ENCODE peak calls at places on chromosome 3, in nine cellular contexts. F is NCI-H460; W is T-helper 2 cell; P is T-helper 17 cell; S is effector memory CD4-positive, alpha-beta T cell; N is AG08395; A is NCI-H748 treated with DMSO at 0.1 percent for 48 hours; J is EH; R is NCI-H1436. I is an unnamed sample.
A peak's percentile ranks its signal among the peaks of the same experiment; 100 is the strongest.

GRCh38 chr3:151314132-151314531 is 2.5 kb downstream of the GPR87 start:
- DNase-seq in J (no peak), N (no peak), S (no peak), W (no peak), P (no peak), A (no peak), R (no peak), F (no peak), I (no peak)

GRCh38 chr3:59385547-59385946 is 335.7 kb upstream of the CFAP20DC start:
- DNase-seq in W (no peak), F (no peak), P (no peak), A (no peak), R (no peak), N (no peak), J (no peak), S (no peak), I (no peak)

GRCh38 chr3:97882975-97883598 is 61.3 kb downstream of the CRYBG3 start:
- DNase-seq in J (peak; percentile 65), S (no peak), F (no peak), N (peak; percentile 28), A (no peak), W (peak; percentile 84), P (no peak), R (no peak), I (no peak)

GRCh38 chr3:136543385-136543784 is 208.8 kb downstream of the STAG1 start:
- DNase-seq in S (no peak), N (peak; percentile 5), R (no peak), A (no peak), J (peak; percentile 41), F (no peak), P (no peak), W (no peak), I (no peak)

GRCh38 chr3:116440196-116440595 is 5.1 kb downstream of the LSAMP start:
- DNase-seq in N (peak; percentile 52), R (no peak), S (no peak), P (no peak), F (no peak), W (no peak), A (no peak), J (no peak), I (no peak)

GRCh38 chr3:147680820-147681488 is 271.8 kb downstream of the ZIC1 start:
- DNase-seq in F (no peak), J (no peak), N (no peak), S (no peak), R (peak; percentile 37), A (no peak), W (no peak), P (no peak), I (no peak)

GRCh38 chr3:101155828-101156227 is 162.6 kb upstream of the ABI3BP start:
- DNase-seq in N (no peak), R (no peak), W (no peak), P (no peak), A (no peak), F (no peak), S (no peak), J (no peak), I (no peak)

GRCh38 chr3:55489804-55490132 is 2.7 kb upstream of the WNT5A start:
- DNase-seq in A (no peak), R (no peak), F (no peak), N (no peak), W (no peak), J (no peak), S (no peak), P (no peak), I (no peak)

GRCh38 chr3:60323651-60324050 is 927.6 kb downstream of the FHIT start:
- DNase-seq in R (no peak), S (no peak), A (no peak), J (no peak), P (no peak), F (no peak), W (no peak), N (no peak), I (no peak)

GRCh38 chr3:35648347-35648746 is 9.0 kb downstream of the ARPP21 start:
- DNase-seq in P (no peak), N (no peak), J (no peak), F (no peak), A (no peak), S (no peak), R (no peak), W (no peak), I (no peak)

GRCh38 chr3:187777331-187778046 is 32.2 kb upstream of the BCL6 start:
- DNase-seq in W (peak; percentile 93), A (no peak), F (no peak), J (peak; percentile 58), S (peak; percentile 30), N (peak; percentile 14), P (no peak), R (no peak), I (peak; percentile 72)

GRCh38 chr3:196624008-196624790 is 15.3 kb upstream of the NRROS start:
- DNase-seq in W (peak; percentile 67), S (no peak), A (no peak), P (no peak), J (no peak), N (no peak), R (no peak), F (no peak), I (peak; percentile 61)

GRCh38 chr3:172134352-172134751 is 95.0 kb downstream of the FNDC3B start:
- DNase-seq in J (no peak), P (no peak), A (no peak), N (no peak), S (no peak), W (peak; percentile 56), F (no peak), R (no peak), I (no peak)

GRCh38 chr3:16132926-16133325 is 41.6 kb upstream of the GALNT15 start:
- DNase-seq in W (no peak), R (no peak), J (peak; percentile 61), A (no peak), S (no peak), P (no peak), F (no peak), N (peak; percentile 58), I (no peak)

I was measured in activated CD4-positive, alpha-beta memory T cell treated with anti-CD3 and anti-CD28 coated beads for 36 hours.